ENCODE peak calls at places on chromosomes 3 and 15, in six cellular contexts. D is esophagus squamous epithelium, N is MM.1S, W is fibroblast of lung, Q is mucosa of descending colon, J is cardiac muscle cell. K is an unnamed sample.

GRCh38 chr3:16861432-16861831 is 23.3 kb upstream of the PLCL2 start:
- DNase-seq in D (no peak), N (no peak), W (no peak), Q (no peak), J (no peak), K (no peak)

GRCh38 chr3:125137432-125138033 is 75.0 kb downstream of the SLC12A8 start:
- DNase-seq in D (no peak), N (no peak), W (peak; percentile 80), Q (no peak), J (peak; percentile 67), K (no peak)

GRCh38 chr3:115217678-115218451 is 70.8 kb upstream of the ZBTB20 start:
- DNase-seq in D (no peak), N (peak; percentile 68), W (peak; percentile 80), Q (no peak), J (peak; percentile 81), K (no peak)

GRCh38 chr3:188246905-188247304 is 92.9 kb downstream of the LPP start:
- DNase-seq in D (no peak), N (no peak), W (no peak), Q (no peak), J (no peak), K (no peak)

GRCh38 chr15:62909257-62909656 is 133.3 kb upstream of the TPM1 start:
- DNase-seq in D (no peak), N (no peak), W (no peak), Q (no peak), J (no peak), K (no peak)

GRCh38 chr3:17631617-17632016 is 110.8 kb downstream of the TBC1D5 start:
- DNase-seq in D (no peak), N (no peak), W (no peak), Q (no peak), J (no peak), K (no peak)

GRCh38 chr3:62073038-62073437 is 300.3 kb downstream of the FEZF2 start:
- DNase-seq in D (no peak), N (no peak), W (no peak), Q (no peak), J (no peak), K (no peak)

GRCh38 chr3:184742676-184743135 is 30.8 kb upstream of the MAGEF1 start:
- DNase-seq in D (no peak), N (no peak), W (no peak), Q (no peak), J (no peak), K (no peak)

GRCh38 chr15:38536201-38536676 is 28.4 kb downstream of the RASGRP1 start:
- DNase-seq in D (no peak), N (no peak), W (peak; percentile 25), Q (no peak), J (peak; percentile 93), K (no peak)

GRCh38 chr15:64618138-64618537 is 157.3 kb downstream of the RBPMS2 start:
- DNase-seq in D (no peak), N (no peak), W (no peak), Q (no peak), J (no peak), K (no peak)

GRCh38 chr15:87228460-87228859 is 1028.1 kb downstream of the NTRK3 start:
- DNase-seq in D (no peak), N (no peak), W (no peak), Q (no peak), J (no peak), K (no peak)

GRCh38 chr3:141680620-141681389 is 57.3 kb upstream of the RNF7 start:
- DNase-seq in D (no peak), N (no peak), W (peak; percentile 26), Q (no peak), J (peak; percentile 74), K (no peak)

GRCh38 chr3:8882171-8882593 is 81.1 kb downstream of the RAD18 start:
- DNase-seq in D (no peak), N (no peak), W (no peak), Q (no peak), J (no peak), K (no peak)

GRCh38 chr3:72597756-72598195 is 250.5 kb downstream of the SHQ1 start:
- DNase-seq in D (no peak), N (no peak), W (peak; percentile 12), Q (no peak), J (peak; percentile 14), K (no peak)

GRCh38 chr3:146152841-146153240 is 8.1 kb downstream of the PLOD2 start:
- DNase-seq in D (no peak), N (no peak), W (no peak), Q (no peak), J (no peak), K (peak; percentile 52)

GRCh38 chr15:68114356-68114755 is 60.2 kb downstream of the PIAS1 start:
- DNase-seq in D (no peak), N (peak; percentile 76), W (peak; percentile 40), Q (no peak), J (peak; percentile 33), K (no peak)

GRCh38 chr3:50254577-50255250 is 14.2 kb upstream of the SEMA3B start:
- DNase-seq in D (no peak), N (no peak), W (peak; percentile 47), Q (no peak), J (peak; percentile 75), K (peak; percentile 70)

GRCh38 chr3:175426805-175427204 is 567.7 kb downstream of the NAALADL2 start:
- DNase-seq in D (no peak), N (peak; percentile 45), W (no peak), Q (no peak), J (no peak), K (no peak)

GRCh38 chr3:127462111-127462655 is 128.3 kb downstream of the TPRA1 start:
- DNase-seq in D (no peak), N (no peak), W (no peak), Q (no peak), J (no peak), K (no peak)

GRCh38 chr15:49225572-49226281 is 55.7 kb downstream of the GALK2 start:
- DNase-seq in D (no peak), N (no peak), W (peak; percentile 54), Q (no peak), J (peak; percentile 81), K (no peak)

GRCh38 chr15:88334436-88334835 is 77.9 kb upstream of the NTRK3 start:
- DNase-seq in D (no peak), N (no peak), W (no peak), Q (no peak), J (no peak), K (no peak)

GRCh38 chr15:68609618-68610017 is 30.8 kb downstream of the CORO2B start:
- DNase-seq in D (no peak), N (no peak), W (peak; percentile 64), Q (peak; percentile 72), J (peak; percentile 92), K (no peak)

GRCh38 chr15:85762039-85762755 is 32.5 kb downstream of the KLHL25 start:
- DNase-seq in D (no peak), N (no peak), W (no peak), Q (peak; percentile 23), J (no peak), K (no peak)

GRCh38 chr3:115626006-115626409 is 2.7 kb downstream of the GAP43 start:
- DNase-seq in D (no peak), N (no peak), W (no peak), Q (no peak), J (no peak), K (no peak)

GRCh38 chr15:79918278-79918677 is 21.5 kb upstream of the MTHFS start:
- DNase-seq in D (no peak), N (no peak), W (no peak), Q (no peak), J (no peak), K (no peak)
- H3K9me3 ChIP-seq in D (peaks cover 80% of the 10 kb centered on the region), N (peaks cover 3% of the 10 kb centered on the region), W (no peaks in the 10 kb centered on the region), Q (peaks cover 86% of the 10 kb centered on the region), J (no peaks in the 10 kb centered on the region), K (peaks cover 82% of the 10 kb centered on the region)

DNA sequence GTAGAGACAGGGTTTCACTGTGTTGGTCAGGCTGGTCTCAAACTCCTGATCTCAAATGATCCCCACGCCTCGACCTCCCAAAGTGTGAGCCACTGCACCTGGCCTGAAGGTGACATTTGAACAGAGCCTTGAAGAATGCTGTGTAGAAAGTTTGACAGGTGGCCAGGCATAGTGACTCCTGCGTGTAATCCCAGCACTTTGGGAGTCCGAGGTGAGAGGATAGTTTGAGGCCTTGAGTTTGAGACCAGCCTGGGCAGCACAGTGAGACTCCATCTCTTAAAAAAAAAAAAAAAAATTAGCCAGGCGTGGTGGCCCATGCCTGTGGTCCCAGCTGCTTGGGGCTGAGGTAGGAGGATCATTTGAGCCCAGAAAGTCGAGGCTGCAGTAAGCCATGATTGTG is 1.5 kb downstream of the IQGAP1 start:
- DNase-seq in D (no peak), N (no peak), W (no peak), Q (no peak), J (no peak), K (no peak)
- H3K4me1 ChIP-seq in D (peaks cover 56% of the 10 kb centered on the region), N (peaks cover 3% of the 10 kb centered on the region), W (peaks cover 2% of the 10 kb centered on the region), Q (peaks cover 29% of the 10 kb centered on the region), J (peaks cover 16% of the 10 kb centered on the region), K (no peaks in the 10 kb centered on the region)

DNA sequence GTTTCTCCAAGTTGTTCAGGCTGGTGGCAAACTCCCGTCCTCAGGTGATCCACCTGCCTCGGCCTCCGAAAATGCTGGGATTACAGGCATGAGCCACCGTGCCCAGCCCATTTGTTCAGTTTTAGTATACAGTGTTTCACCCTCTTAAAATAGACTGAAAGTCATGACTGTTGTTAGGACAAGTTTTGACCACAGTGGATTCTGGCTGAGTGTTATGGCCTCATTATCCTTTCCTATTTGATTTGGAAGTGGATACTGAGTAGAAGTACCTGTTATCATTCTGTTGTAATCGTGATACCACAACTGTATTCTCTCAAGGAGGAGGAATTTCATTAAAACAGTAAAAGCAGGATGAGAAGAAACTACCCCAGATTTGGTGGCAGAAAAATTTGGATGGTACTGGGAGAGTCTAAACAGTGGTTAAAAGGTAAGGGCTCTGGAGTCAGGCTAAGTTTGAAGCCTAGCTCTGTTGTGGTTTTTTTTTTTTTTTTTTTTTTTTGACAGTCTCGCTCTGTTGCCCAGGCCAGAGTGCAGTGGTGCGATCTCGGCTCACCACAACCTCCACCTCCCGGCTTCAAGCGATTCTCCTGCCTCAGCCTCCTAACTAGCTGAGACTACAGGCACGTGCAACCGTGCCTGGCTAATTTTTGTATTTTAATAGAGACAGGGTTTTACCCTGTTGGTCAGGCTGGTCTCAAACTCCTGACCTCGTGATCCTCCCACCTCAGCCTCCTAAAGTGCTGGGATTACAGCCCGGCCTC is 2.6 kb downstream of the MAP2K1 start:
- DNase-seq in D (no peak), N (peak; percentile 13), W (no peak), Q (no peak), J (no peak), K (no peak)
- H3K4me3 ChIP-seq in D (no peak overlapping the region), N (no peak overlapping the region), W (no peak overlapping the region), Q (no peak overlapping the region), J (no peak overlapping the region), K (no peak overlapping the region)

GRCh38 chr15:54579855-54580254 is 601.6 kb downstream of the UNC13C start:
- DNase-seq in D (no peak), N (no peak), W (no peak), Q (no peak), J (no peak), K (no peak)

GRCh38 chr15:54576303-54576935 is 598.2 kb downstream of the UNC13C start:
- DNase-seq in D (no peak), N (no peak), W (no peak), Q (no peak), J (no peak), K (no peak)

GRCh38 chr15:54580643-54581042 is 602.4 kb downstream of the UNC13C start:
- DNase-seq in D (no peak), N (no peak), W (no peak), Q (no peak), J (no peak), K (no peak)

DNA sequence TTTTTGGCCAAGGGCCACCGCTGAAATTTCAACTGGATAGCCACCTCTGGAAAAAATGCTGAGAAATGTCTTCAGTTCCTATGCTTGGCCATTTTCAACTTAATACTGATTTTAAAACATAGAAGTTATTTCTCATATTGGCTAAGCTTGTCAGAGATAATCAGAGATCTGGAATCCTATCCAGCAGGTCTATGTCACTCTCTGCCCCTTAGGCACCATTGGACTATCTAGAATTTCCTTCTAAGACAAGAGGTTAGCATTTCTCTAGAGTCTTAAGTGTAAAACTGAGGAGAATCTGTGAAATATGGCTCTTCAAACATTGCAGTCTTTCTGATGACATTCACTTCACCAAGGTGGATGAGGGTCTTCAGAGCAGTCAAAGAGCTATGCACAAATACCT is 597.3 kb downstream of the UNC13C start:
- DNase-seq in D (no peak), N (no peak), W (no peak), Q (no peak), J (no peak), K (no peak)
- H3K9me3 ChIP-seq in D (no peaks in the 10 kb centered on the region), N (no peaks in the 10 kb centered on the region), W (no peaks in the 10 kb centered on the region), Q (no peaks in the 10 kb centered on the region), J (no peaks in the 10 kb centered on the region), K (no peaks in the 10 kb centered on the region)

K was measured in breast epithelium.